ENCODE peak calls at places on chromosomes 4 and X, in seven cellular contexts. One of them, this sample, is unnamed.

GRCh38 chr4:86927843-86928395 is 6.9 kb upstream of the AFF1 start:
- DNase-seq in esophagus squamous epithelium: no peak
- DNase-seq in endothelial cell: no peak
- DNase-seq in neural crest cell: no peak
- DNase-seq in fibroblast of pulmonary artery: peak; percentile 98
- DNase-seq in AG04449: peak; percentile 92
- DNase-seq in cardiac fibroblast: peak; percentile 99
- DNase-seq in this sample: peak; percentile 49

GRCh38 chr4:41129128-41129754 is 85.1 kb downstream of the APBB2 start:
- DNase-seq in esophagus squamous epithelium: no peak
- DNase-seq in endothelial cell: no peak
- DNase-seq in neural crest cell: no peak
- DNase-seq in fibroblast of pulmonary artery: no peak
- DNase-seq in AG04449: no peak
- DNase-seq in cardiac fibroblast: no peak
- DNase-seq in this sample: no peak

GRCh38 chr4:104677122-104677521 is 182.4 kb upstream of the CXXC4 start:
- DNase-seq in esophagus squamous epithelium: no peak
- DNase-seq in endothelial cell: no peak
- DNase-seq in neural crest cell: no peak
- DNase-seq in fibroblast of pulmonary artery: no peak
- DNase-seq in AG04449: no peak
- DNase-seq in cardiac fibroblast: no peak
- DNase-seq in this sample: peak; percentile 3

GRCh38 chr4:154313004-154313587 is 178.5 kb downstream of the DCHS2 start:
- DNase-seq in esophagus squamous epithelium: no peak
- DNase-seq in endothelial cell: no peak
- DNase-seq in neural crest cell: no peak
- DNase-seq in fibroblast of pulmonary artery: no peak
- DNase-seq in AG04449: no peak
- DNase-seq in cardiac fibroblast: peak; percentile 58
- DNase-seq in this sample: no peak

GRCh38 chr4:140242357-140243284 is 88.6 kb upstream of the MAML3 start:
- DNase-seq in esophagus squamous epithelium: no peak
- DNase-seq in endothelial cell: no peak
- DNase-seq in neural crest cell: no peak
- DNase-seq in fibroblast of pulmonary artery: peak; percentile 51
- DNase-seq in AG04449: no peak
- DNase-seq in cardiac fibroblast: no peak
- DNase-seq in this sample: no peak

GRCh38 chr4:82852751-82853053 is 38.3 kb downstream of the SEC31A start:
- DNase-seq in esophagus squamous epithelium: no peak
- DNase-seq in endothelial cell: no peak
- DNase-seq in neural crest cell: no peak
- DNase-seq in fibroblast of pulmonary artery: no peak
- DNase-seq in AG04449: no peak
- DNase-seq in cardiac fibroblast: no peak
- DNase-seq in this sample: no peak

GRCh38 chr4:188930822-188931221 is 791.6 kb downstream of the TRIML1 start:
- DNase-seq in esophagus squamous epithelium: no peak
- DNase-seq in endothelial cell: peak; percentile 47
- DNase-seq in neural crest cell: peak; percentile 17
- DNase-seq in fibroblast of pulmonary artery: no peak
- DNase-seq in AG04449: no peak
- DNase-seq in cardiac fibroblast: no peak
- DNase-seq in this sample: no peak

GRCh38 chr4:138953962-138954371 is 61.6 kb upstream of the NOCT start:
- DNase-seq in esophagus squamous epithelium: no peak
- DNase-seq in endothelial cell: no peak
- DNase-seq in neural crest cell: no peak
- DNase-seq in fibroblast of pulmonary artery: peak; percentile 93
- DNase-seq in AG04449: peak; percentile 94
- DNase-seq in cardiac fibroblast: peak; percentile 88
- DNase-seq in this sample: no peak

DNA sequence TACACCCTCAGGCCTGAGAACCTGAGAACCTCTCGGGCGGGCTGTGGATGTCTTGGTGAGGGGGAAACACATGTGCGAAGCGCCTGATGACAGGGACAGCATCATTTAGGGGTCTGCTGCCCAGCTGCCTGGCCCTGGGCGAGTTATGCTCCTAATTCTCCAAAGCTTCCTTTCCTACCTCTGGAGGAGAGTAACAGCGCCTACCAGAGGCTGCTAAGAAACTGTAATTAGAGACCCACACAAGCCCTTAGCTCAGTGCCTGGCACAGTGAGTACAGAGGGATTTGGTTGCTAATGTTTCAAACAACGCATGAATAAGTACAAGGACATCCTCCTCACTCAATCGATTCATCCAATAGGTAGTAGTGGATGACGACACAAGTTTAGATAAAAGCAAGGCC is 40.4 kb downstream of the BCOR start:
- DNase-seq in esophagus squamous epithelium: no peak
- DNase-seq in endothelial cell: no peak
- DNase-seq in neural crest cell: no peak
- DNase-seq in fibroblast of pulmonary artery: no peak
- DNase-seq in AG04449: no peak
- DNase-seq in cardiac fibroblast: no peak
- DNase-seq in this sample: no peak
- TF ChIP-seq CTCF in esophagus squamous epithelium: no peak
- TF ChIP-seq CTCF in endothelial cell: no peak
- TF ChIP-seq CTCF in neural crest cell: no peak
- TF ChIP-seq CTCF in fibroblast of pulmonary artery: no peak
- TF ChIP-seq CTCF in AG04449: no peak
- TF ChIP-seq CTCF in cardiac fibroblast: no peak
- TF ChIP-seq CTCF in this sample: no peak

GRCh38 chr4:133483600-133484246 is 334.6 kb downstream of the PCDH10 start:
- DNase-seq in esophagus squamous epithelium: no peak
- DNase-seq in endothelial cell: peak; percentile 17
- DNase-seq in neural crest cell: no peak
- DNase-seq in fibroblast of pulmonary artery: peak; percentile 70
- DNase-seq in AG04449: no peak
- DNase-seq in cardiac fibroblast: peak; percentile 36
- DNase-seq in this sample: peak; percentile 4
- TF ChIP-seq CTCF in esophagus squamous epithelium: no peak
- TF ChIP-seq CTCF in endothelial cell: no peak
- TF ChIP-seq CTCF in neural crest cell: peak; percentile 64
- TF ChIP-seq CTCF in fibroblast of pulmonary artery: peak; percentile 70
- TF ChIP-seq CTCF in AG04449: peak; percentile 31
- TF ChIP-seq CTCF in cardiac fibroblast: peak; percentile 27
- TF ChIP-seq CTCF in this sample: no peak

GRCh38 chr4:156764145-156764544 is 207.5 kb downstream of the PDGFC start:
- DNase-seq in esophagus squamous epithelium: no peak
- DNase-seq in endothelial cell: no peak
- DNase-seq in neural crest cell: no peak
- DNase-seq in fibroblast of pulmonary artery: peak; percentile 51
- DNase-seq in AG04449: no peak
- DNase-seq in cardiac fibroblast: peak; percentile 67
- DNase-seq in this sample: no peak

GRCh38 chr4:156765277-156765676 is 206.3 kb downstream of the PDGFC start:
- DNase-seq in esophagus squamous epithelium: no peak
- DNase-seq in endothelial cell: no peak
- DNase-seq in neural crest cell: no peak
- DNase-seq in fibroblast of pulmonary artery: no peak
- DNase-seq in AG04449: no peak
- DNase-seq in cardiac fibroblast: peak; percentile 41
- DNase-seq in this sample: no peak

GRCh38 chr4:156767911-156768415 is 203.6 kb downstream of the PDGFC start:
- DNase-seq in esophagus squamous epithelium: no peak
- DNase-seq in endothelial cell: no peak
- DNase-seq in neural crest cell: no peak
- DNase-seq in fibroblast of pulmonary artery: no peak
- DNase-seq in AG04449: no peak
- DNase-seq in cardiac fibroblast: no peak
- DNase-seq in this sample: no peak

GRCh38 chr4:156764846-156765245 is 206.8 kb downstream of the PDGFC start:
- DNase-seq in esophagus squamous epithelium: no peak
- DNase-seq in endothelial cell: no peak
- DNase-seq in neural crest cell: no peak
- DNase-seq in fibroblast of pulmonary artery: no peak
- DNase-seq in AG04449: no peak
- DNase-seq in cardiac fibroblast: no peak
- DNase-seq in this sample: no peak

GRCh38 chr4:156766846-156767245 is 204.8 kb downstream of the PDGFC start:
- DNase-seq in esophagus squamous epithelium: no peak
- DNase-seq in endothelial cell: no peak
- DNase-seq in neural crest cell: no peak
- DNase-seq in fibroblast of pulmonary artery: no peak
- DNase-seq in AG04449: no peak
- DNase-seq in cardiac fibroblast: peak; percentile 47
- DNase-seq in this sample: no peak
- TF ChIP-seq CTCF in esophagus squamous epithelium: no peak
- TF ChIP-seq CTCF in endothelial cell: no peak
- TF ChIP-seq CTCF in neural crest cell: no peak
- TF ChIP-seq CTCF in fibroblast of pulmonary artery: no peak
- TF ChIP-seq CTCF in AG04449: no peak
- TF ChIP-seq CTCF in cardiac fibroblast: no peak
- TF ChIP-seq CTCF in this sample: no peak

GRCh38 chrX:131763674-131764073 is 219.8 kb downstream of the OR13H1 start:
- DNase-seq in esophagus squamous epithelium: peak; percentile 37
- DNase-seq in endothelial cell: no peak
- DNase-seq in neural crest cell: no peak
- DNase-seq in fibroblast of pulmonary artery: no peak
- DNase-seq in AG04449: no peak
- DNase-seq in cardiac fibroblast: no peak
- DNase-seq in this sample: no peak

GRCh38 chrX:131764224-131764623 is 220.3 kb downstream of the OR13H1 start:
- DNase-seq in esophagus squamous epithelium: no peak
- DNase-seq in endothelial cell: no peak
- DNase-seq in neural crest cell: no peak
- DNase-seq in fibroblast of pulmonary artery: no peak
- DNase-seq in AG04449: no peak
- DNase-seq in cardiac fibroblast: no peak
- DNase-seq in this sample: no peak

GRCh38 chrX:131762802-131763234 is 218.9 kb downstream of the OR13H1 start:
- DNase-seq in esophagus squamous epithelium: no peak
- DNase-seq in endothelial cell: peak; percentile 3
- DNase-seq in neural crest cell: no peak
- DNase-seq in fibroblast of pulmonary artery: no peak
- DNase-seq in AG04449: no peak
- DNase-seq in cardiac fibroblast: no peak
- DNase-seq in this sample: no peak
- TF ChIP-seq CTCF in esophagus squamous epithelium: no peak
- TF ChIP-seq CTCF in endothelial cell: no peak
- TF ChIP-seq CTCF in neural crest cell: no peak
- TF ChIP-seq CTCF in fibroblast of pulmonary artery: no peak
- TF ChIP-seq CTCF in AG04449: no peak
- TF ChIP-seq CTCF in cardiac fibroblast: no peak
- TF ChIP-seq CTCF in this sample: no peak